ENCODE peak calls at places on chromosomes 6 and 20, in six cellular contexts. One of them, this sample, is unnamed.

GRCh38 chr20:8427419-8428065 is 295.5 kb downstream of the PLCB1 start:
- DNase-seq in cardiac fibroblast: peak
- DNase-seq in GM23338: no peak
- DNase-seq in fibroblast of pulmonary artery: peak
- DNase-seq in effector memory CD4-positive, alpha-beta T cell: no peak
- DNase-seq in right cardiac atrium: no peak
- DNase-seq in this sample: no peak

GRCh38 chr6:84280639-84281038 is 53.2 kb upstream of the CEP162 start:
- DNase-seq in cardiac fibroblast: no peak
- DNase-seq in fibroblast of pulmonary artery: no peak
- DNase-seq in GM23338: no peak
- DNase-seq in right cardiac atrium: no peak
- DNase-seq in effector memory CD4-positive, alpha-beta T cell: no peak
- DNase-seq in this sample: no peak

GRCh38 chr6:159832941-159833340 is 32.9 kb downstream of the PNLDC1 start:
- DNase-seq in GM23338: no peak
- DNase-seq in right cardiac atrium: no peak
- DNase-seq in cardiac fibroblast: no peak
- DNase-seq in fibroblast of pulmonary artery: no peak
- DNase-seq in effector memory CD4-positive, alpha-beta T cell: no peak
- DNase-seq in this sample: peak

GRCh38 chr20:58362117-58362516 is 26.9 kb upstream of the VAPB start:
- DNase-seq in fibroblast of pulmonary artery: no peak
- DNase-seq in cardiac fibroblast: no peak
- DNase-seq in GM23338: no peak
- DNase-seq in effector memory CD4-positive, alpha-beta T cell: no peak
- DNase-seq in right cardiac atrium: no peak
- DNase-seq in this sample: no peak

GRCh38 chr20:52985687-52986086 is 13.5 kb downstream of the TSHZ2 start:
- DNase-seq in right cardiac atrium: no peak
- DNase-seq in GM23338: no peak
- DNase-seq in fibroblast of pulmonary artery: no peak
- DNase-seq in cardiac fibroblast: no peak
- DNase-seq in effector memory CD4-positive, alpha-beta T cell: no peak
- DNase-seq in this sample: no peak

GRCh38 chr6:140486468-140487361 is 1112.3 kb upstream of the CITED2 start:
- DNase-seq in cardiac fibroblast: no peak
- DNase-seq in fibroblast of pulmonary artery: peak
- DNase-seq in effector memory CD4-positive, alpha-beta T cell: no peak
- DNase-seq in GM23338: no peak
- DNase-seq in right cardiac atrium: no peak
- DNase-seq in this sample: peak

GRCh38 chr6:160767019-160767646 is 65.1 kb downstream of the PLG start:
- DNase-seq in fibroblast of pulmonary artery: peak
- DNase-seq in right cardiac atrium: peak
- DNase-seq in effector memory CD4-positive, alpha-beta T cell: no peak
- DNase-seq in GM23338: peak
- DNase-seq in cardiac fibroblast: peak
- DNase-seq in this sample: peak

GRCh38 chr6:3229566-3230274 is 2.3 kb upstream of the TUBB2B start:
- DNase-seq in GM23338: peak
- DNase-seq in effector memory CD4-positive, alpha-beta T cell: no peak
- DNase-seq in cardiac fibroblast: no peak
- DNase-seq in fibroblast of pulmonary artery: no peak
- DNase-seq in right cardiac atrium: peak
- DNase-seq in this sample: no peak

GRCh38 chr6:21933351-21933750 is 339.8 kb downstream of the SOX4 start:
- DNase-seq in cardiac fibroblast: peak
- DNase-seq in fibroblast of pulmonary artery: no peak
- DNase-seq in effector memory CD4-positive, alpha-beta T cell: no peak
- DNase-seq in GM23338: no peak
- DNase-seq in right cardiac atrium: no peak
- DNase-seq in this sample: peak

GRCh38 chr20:8066662-8067061 is 47.1 kb upstream of the TMX4 start:
- DNase-seq in fibroblast of pulmonary artery: no peak
- DNase-seq in GM23338: no peak
- DNase-seq in cardiac fibroblast: peak
- DNase-seq in effector memory CD4-positive, alpha-beta T cell: no peak
- DNase-seq in right cardiac atrium: no peak
- DNase-seq in this sample: peak

GRCh38 chr6:110067837-110068591 is 89.9 kb downstream of the GPR6 start:
- DNase-seq in GM23338: no peak
- DNase-seq in right cardiac atrium: no peak
- DNase-seq in cardiac fibroblast: no peak
- DNase-seq in effector memory CD4-positive, alpha-beta T cell: no peak
- DNase-seq in fibroblast of pulmonary artery: peak
- DNase-seq in this sample: no peak

GRCh38 chr6:8079116-8079515 is 14.9 kb upstream of the BLOC1S5 start:
- DNase-seq in cardiac fibroblast: no peak
- DNase-seq in effector memory CD4-positive, alpha-beta T cell: no peak
- DNase-seq in fibroblast of pulmonary artery: no peak
- DNase-seq in GM23338: no peak
- DNase-seq in right cardiac atrium: no peak
- DNase-seq in this sample: no peak

GRCh38 chr6:105985098-105985815 is 100.9 kb upstream of the PRDM1 start:
- DNase-seq in GM23338: no peak
- DNase-seq in fibroblast of pulmonary artery: no peak
- DNase-seq in effector memory CD4-positive, alpha-beta T cell: no peak
- DNase-seq in cardiac fibroblast: no peak
- DNase-seq in right cardiac atrium: no peak
- DNase-seq in this sample: peak

GRCh38 chr6:151633517-151634335 is 139.9 kb downstream of the CCDC170 start:
- DNase-seq in effector memory CD4-positive, alpha-beta T cell: no peak
- DNase-seq in right cardiac atrium: no peak
- DNase-seq in GM23338: no peak
- DNase-seq in cardiac fibroblast: no peak
- DNase-seq in fibroblast of pulmonary artery: no peak
- DNase-seq in this sample: no peak

GRCh38 chr20:59733326-59733725 is 129.0 kb downstream of the PHACTR3 start:
- DNase-seq in cardiac fibroblast: no peak
- DNase-seq in fibroblast of pulmonary artery: no peak
- DNase-seq in GM23338: no peak
- DNase-seq in effector memory CD4-positive, alpha-beta T cell: no peak
- DNase-seq in right cardiac atrium: no peak
- DNase-seq in this sample: no peak

GRCh38 chr20:38127011-38127621 is 38.0 kb downstream of the TGM2 start:
- DNase-seq in cardiac fibroblast: peak
- DNase-seq in right cardiac atrium: no peak
- DNase-seq in fibroblast of pulmonary artery: peak
- DNase-seq in effector memory CD4-positive, alpha-beta T cell: no peak
- DNase-seq in GM23338: no peak
- DNase-seq in this sample: peak

GRCh38 chr6:111846511-111847409 is 26.5 kb downstream of the FYN start:
- DNase-seq in right cardiac atrium: peak
- DNase-seq in GM23338: no peak
- DNase-seq in cardiac fibroblast: no peak
- DNase-seq in effector memory CD4-positive, alpha-beta T cell: no peak
- DNase-seq in fibroblast of pulmonary artery: no peak
- DNase-seq in this sample: no peak

GRCh38 chr20:17625246-17626051 is 55.6 kb downstream of the DSTN start:
- DNase-seq in GM23338: no peak
- DNase-seq in fibroblast of pulmonary artery: no peak
- DNase-seq in right cardiac atrium: peak
- DNase-seq in effector memory CD4-positive, alpha-beta T cell: no peak
- DNase-seq in cardiac fibroblast: no peak
- DNase-seq in this sample: no peak

GRCh38 chr20:32622585-32623468 is 37.7 kb upstream of the NOL4L start:
- DNase-seq in right cardiac atrium: no peak
- DNase-seq in fibroblast of pulmonary artery: no peak
- DNase-seq in GM23338: no peak
- DNase-seq in effector memory CD4-positive, alpha-beta T cell: no peak
- DNase-seq in cardiac fibroblast: no peak
- DNase-seq in this sample: no peak

GRCh38 chr20:63958471-63958870 is 2.3 kb upstream of the UCKL1 start:
- DNase-seq in cardiac fibroblast: no peak
- DNase-seq in GM23338: no peak
- DNase-seq in right cardiac atrium: no peak
- DNase-seq in fibroblast of pulmonary artery: no peak
- DNase-seq in effector memory CD4-positive, alpha-beta T cell: no peak
- DNase-seq in this sample: no peak

GRCh38 chr6:118706702-118707101 is 55.3 kb upstream of the CEP85L start:
- DNase-seq in GM23338: peak
- DNase-seq in cardiac fibroblast: no peak
- DNase-seq in fibroblast of pulmonary artery: no peak
- DNase-seq in right cardiac atrium: no peak
- DNase-seq in effector memory CD4-positive, alpha-beta T cell: no peak
- DNase-seq in this sample: no peak

GRCh38 chr6:105982761-105983600 is 103.2 kb upstream of the PRDM1 start:
- DNase-seq in effector memory CD4-positive, alpha-beta T cell: no peak
- DNase-seq in cardiac fibroblast: no peak
- DNase-seq in GM23338: no peak
- DNase-seq in fibroblast of pulmonary artery: no peak
- DNase-seq in right cardiac atrium: no peak
- DNase-seq in this sample: no peak

GRCh38 chr6:81694855-81695254 is 57.6 kb downstream of the TENT5A start:
- DNase-seq in cardiac fibroblast: no peak
- DNase-seq in GM23338: no peak
- DNase-seq in fibroblast of pulmonary artery: peak
- DNase-seq in right cardiac atrium: no peak
- DNase-seq in effector memory CD4-positive, alpha-beta T cell: no peak
- DNase-seq in this sample: no peak

GRCh38 chr6:43803055-43803782 is 33.2 kb downstream of the VEGFA start:
- DNase-seq in effector memory CD4-positive, alpha-beta T cell: no peak
- DNase-seq in fibroblast of pulmonary artery: peak
- DNase-seq in right cardiac atrium: peak
- DNase-seq in cardiac fibroblast: peak
- DNase-seq in GM23338: no peak
- DNase-seq in this sample: peak

GRCh38 chr6:5992551-5993225 is 14.0 kb downstream of the NRN1 start:
- DNase-seq in fibroblast of pulmonary artery: no peak
- DNase-seq in right cardiac atrium: no peak
- DNase-seq in effector memory CD4-positive, alpha-beta T cell: no peak
- DNase-seq in cardiac fibroblast: no peak
- DNase-seq in GM23338: peak
- DNase-seq in this sample: no peak

GRCh38 chr20:46959081-46959692 is 64.5 kb downstream of the EYA2 start:
- DNase-seq in effector memory CD4-positive, alpha-beta T cell: no peak
- DNase-seq in right cardiac atrium: no peak
- DNase-seq in cardiac fibroblast: peak
- DNase-seq in fibroblast of pulmonary artery: peak
- DNase-seq in GM23338: no peak
- DNase-seq in this sample: peak

GRCh38 chr6:127118505-127119360 is at the start of gene RSPO3:
- DNase-seq in fibroblast of pulmonary artery: peak
- DNase-seq in GM23338: peak
- DNase-seq in effector memory CD4-positive, alpha-beta T cell: no peak
- DNase-seq in right cardiac atrium: peak
- DNase-seq in cardiac fibroblast: peak
- DNase-seq in this sample: peak
- H3K4me3 ChIP-seq in fibroblast of pulmonary artery: peak
- H3K4me3 ChIP-seq in GM23338: peak
- H3K4me3 ChIP-seq in effector memory CD4-positive, alpha-beta T cell: peak
- H3K4me3 ChIP-seq in right cardiac atrium: peak
- H3K4me3 ChIP-seq in cardiac fibroblast: peak
- H3K4me3 ChIP-seq in this sample: peak

GRCh38 chr20:10667077-10667401 is 6.8 kb downstream of the JAG1 start:
- DNase-seq in cardiac fibroblast: peak
- DNase-seq in GM23338: no peak
- DNase-seq in fibroblast of pulmonary artery: no peak
- DNase-seq in effector memory CD4-positive, alpha-beta T cell: no peak
- DNase-seq in right cardiac atrium: peak
- DNase-seq in this sample: peak
- H3K4me3 ChIP-seq in cardiac fibroblast: no peak
- H3K4me3 ChIP-seq in GM23338: no peak
- H3K4me3 ChIP-seq in fibroblast of pulmonary artery: no peak
- H3K4me3 ChIP-seq in effector memory CD4-positive, alpha-beta T cell: no peak
- H3K4me3 ChIP-seq in right cardiac atrium: peak
- H3K4me3 ChIP-seq in this sample: peak

GRCh38 chr6:125940691-125941090 is 15.9 kb upstream of the HINT3 start:
- DNase-seq in right cardiac atrium: no peak
- DNase-seq in GM23338: no peak
- DNase-seq in fibroblast of pulmonary artery: no peak
- DNase-seq in cardiac fibroblast: no peak
- DNase-seq in effector memory CD4-positive, alpha-beta T cell: no peak
- DNase-seq in this sample: peak
- H3K4me3 ChIP-seq in right cardiac atrium: no peak
- H3K4me3 ChIP-seq in GM23338: no peak
- H3K4me3 ChIP-seq in fibroblast of pulmonary artery: no peak
- H3K4me3 ChIP-seq in cardiac fibroblast: no peak
- H3K4me3 ChIP-seq in effector memory CD4-positive, alpha-beta T cell: no peak
- H3K4me3 ChIP-seq in this sample: no peak

GRCh38 chr6:36757206-36757605 is 59.6 kb downstream of the RAB44 start:
- DNase-seq in cardiac fibroblast: no peak
- DNase-seq in right cardiac atrium: peak
- DNase-seq in GM23338: no peak
- DNase-seq in effector memory CD4-positive, alpha-beta T cell: peak
- DNase-seq in fibroblast of pulmonary artery: no peak
- DNase-seq in this sample: no peak
- H3K4me3 ChIP-seq in cardiac fibroblast: no peak
- H3K4me3 ChIP-seq in right cardiac atrium: no peak
- H3K4me3 ChIP-seq in GM23338: no peak
- H3K4me3 ChIP-seq in effector memory CD4-positive, alpha-beta T cell: no peak
- H3K4me3 ChIP-seq in fibroblast of pulmonary artery: no peak
- H3K4me3 ChIP-seq in this sample: no peak

GRCh38 chr20:56630506-56631317 is 1.6 kb downstream of the TFAP2C start:
- DNase-seq in effector memory CD4-positive, alpha-beta T cell: no peak
- DNase-seq in right cardiac atrium: peak
- DNase-seq in fibroblast of pulmonary artery: no peak
- DNase-seq in GM23338: peak
- DNase-seq in cardiac fibroblast: no peak
- DNase-seq in this sample: no peak

GRCh38 chr20:56629464-56630085 is 469 bp downstream of the TFAP2C start:
- DNase-seq in fibroblast of pulmonary artery: no peak
- DNase-seq in right cardiac atrium: no peak
- DNase-seq in cardiac fibroblast: no peak
- DNase-seq in GM23338: peak
- DNase-seq in effector memory CD4-positive, alpha-beta T cell: no peak
- DNase-seq in this sample: no peak

GRCh38 chr20:56631990-56632327 is 2.9 kb downstream of the TFAP2C start:
- DNase-seq in cardiac fibroblast: no peak
- DNase-seq in right cardiac atrium: no peak
- DNase-seq in effector memory CD4-positive, alpha-beta T cell: no peak
- DNase-seq in GM23338: no peak
- DNase-seq in fibroblast of pulmonary artery: no peak
- DNase-seq in this sample: no peak

GRCh38 chr20:56630086-56630493 is 984 bp downstream of the TFAP2C start:
- DNase-seq in GM23338: peak
- DNase-seq in right cardiac atrium: peak
- DNase-seq in effector memory CD4-positive, alpha-beta T cell: no peak
- DNase-seq in cardiac fibroblast: no peak
- DNase-seq in fibroblast of pulmonary artery: peak
- DNase-seq in this sample: peak

GRCh38 chr20:56631318-56631989 is 2.3 kb downstream of the TFAP2C start:
- DNase-seq in effector memory CD4-positive, alpha-beta T cell: no peak
- DNase-seq in fibroblast of pulmonary artery: no peak
- DNase-seq in right cardiac atrium: no peak
- DNase-seq in cardiac fibroblast: no peak
- DNase-seq in GM23338: peak
- DNase-seq in this sample: no peak
- H3K4me3 ChIP-seq in effector memory CD4-positive, alpha-beta T cell: no peak
- H3K4me3 ChIP-seq in fibroblast of pulmonary artery: no peak
- H3K4me3 ChIP-seq in right cardiac atrium: no peak
- H3K4me3 ChIP-seq in cardiac fibroblast: no peak
- H3K4me3 ChIP-seq in GM23338: peak
- H3K4me3 ChIP-seq in this sample: no peak

GRCh38 chr6:16239798-16240123 is 1.4 kb downstream of the GMPR start:
- DNase-seq in fibroblast of pulmonary artery: no peak
- DNase-seq in GM23338: peak
- DNase-seq in cardiac fibroblast: no peak
- DNase-seq in effector memory CD4-positive, alpha-beta T cell: no peak
- DNase-seq in right cardiac atrium: no peak
- DNase-seq in this sample: no peak
- H3K4me3 ChIP-seq in fibroblast of pulmonary artery: no peak
- H3K4me3 ChIP-seq in GM23338: peak
- H3K4me3 ChIP-seq in cardiac fibroblast: peak
- H3K4me3 ChIP-seq in effector memory CD4-positive, alpha-beta T cell: no peak
- H3K4me3 ChIP-seq in right cardiac atrium: peak
- H3K4me3 ChIP-seq in this sample: no peak

GRCh38 chr6:13662651-13663334 is 47.7 kb downstream of the NOL7 start:
- DNase-seq in effector memory CD4-positive, alpha-beta T cell: no peak
- DNase-seq in right cardiac atrium: no peak
- DNase-seq in cardiac fibroblast: no peak
- DNase-seq in GM23338: no peak
- DNase-seq in fibroblast of pulmonary artery: no peak
- DNase-seq in this sample: no peak
- H3K4me3 ChIP-seq in effector memory CD4-positive, alpha-beta T cell: no peak
- H3K4me3 ChIP-seq in right cardiac atrium: no peak
- H3K4me3 ChIP-seq in cardiac fibroblast: no peak
- H3K4me3 ChIP-seq in GM23338: no peak
- H3K4me3 ChIP-seq in fibroblast of pulmonary artery: no peak
- H3K4me3 ChIP-seq in this sample: no peak